ENCODE peak calls at places on chromosomes 6 and 20, in six cellular contexts. S is SK-N-SH, Q is endodermal cell, N is fibroblast of lung, F is colonic mucosa, C is uterus. I is an unnamed sample.
A peak's percentile ranks its signal among the peaks of the same experiment; 100 is the strongest.

GRCh38 chr6:55925292-55925691 is 49.9 kb upstream of the BMP5 start:
- DNase-seq in C (no peak), Q (no peak), N (peak; percentile 69), F (no peak), S (no peak), I (no peak)

GRCh38 chr6:30787954-30788353 is 43.6 kb upstream of the IER3 start:
- DNase-seq in S (no peak), N (no peak), Q (no peak), C (no peak), F (no peak), I (no peak)

GRCh38 chr6:140581601-140582000 is 1207.2 kb upstream of the CITED2 start:
- DNase-seq in F (no peak), S (no peak), N (no peak), Q (no peak), C (no peak), I (no peak)

GRCh38 chr6:154805288-154805911 is 72.2 kb downstream of the SCAF8 start:
- DNase-seq in C (no peak), F (no peak), N (peak; percentile 80), Q (no peak), S (peak; percentile 47), I (no peak)

GRCh38 chr6:37134622-37135191 is 35.2 kb upstream of the PIM1 start:
- DNase-seq in Q (no peak), N (peak; percentile 94), S (no peak), C (peak; percentile 28), F (peak; percentile 82), I (no peak)

GRCh38 chr6:170461556-170462365 is 91.3 kb downstream of the PSMB1 start:
- DNase-seq in S (no peak), N (no peak), Q (peak; percentile 31), C (no peak), F (no peak), I (no peak)

GRCh38 chr6:28544211-28544610 is 18.5 kb downstream of the GPX5 start:
- DNase-seq in S (no peak), F (no peak), C (no peak), Q (peak; percentile 61), N (peak; percentile 4), I (no peak)

GRCh38 chr6:2952557-2953095 is 18.7 kb downstream of the SERPINB6 start:
- DNase-seq in Q (peak; percentile 97), F (peak; percentile 89), S (peak; percentile 88), C (peak; percentile 85), N (peak; percentile 87), I (no peak)

GRCh38 chr6:154857529-154857928 is 124.3 kb downstream of the SCAF8 start:
- DNase-seq in N (no peak), S (no peak), C (no peak), F (no peak), Q (no peak), I (no peak)

GRCh38 chr20:52179331-52180166 is 12.0 kb downstream of the ZFP64 start:
- DNase-seq in N (no peak), F (no peak), C (no peak), Q (no peak), S (no peak), I (no peak)

GRCh38 chr6:26286168-26286854 is 78.7 kb upstream of the BTN3A2 start:
- DNase-seq in C (peak; percentile 69), Q (peak; percentile 80), F (peak; percentile 79), S (peak; percentile 34), N (peak; percentile 84), I (no peak)

GRCh38 chr6:143545976-143546547 is 34.5 kb upstream of the FUCA2 start:
- DNase-seq in C (no peak), N (peak; percentile 28), F (no peak), Q (no peak), S (no peak), I (no peak)

GRCh38 chr6:137191670-137192069 is 18.2 kb upstream of the IL22RA2 start:
- DNase-seq in F (no peak), S (no peak), Q (no peak), N (peak; percentile 6), C (no peak), I (no peak)

GRCh38 chr20:846894-847278 is 13.4 kb downstream of the FAM110A start:
- DNase-seq in F (peak; percentile 36), C (no peak), N (no peak), Q (no peak), S (no peak), I (no peak)

GRCh38 chr6:3231213-3232016 is 4.0 kb upstream of the TUBB2B start:
- DNase-seq in C (peak; percentile 74), N (peak; percentile 78), F (peak; percentile 90), S (peak; percentile 78), Q (peak; percentile 92), I (no peak)

GRCh38 chr6:148021715-148022114 is 320.9 kb upstream of the SASH1 start:
- DNase-seq in C (no peak), Q (peak; percentile 56), S (no peak), F (peak; percentile 27), N (no peak), I (no peak)

GRCh38 chr20:25040438-25040831 is 17.5 kb downstream of the ACSS1 start:
- DNase-seq in S (no peak), Q (no peak), F (peak; percentile 37), N (peak; percentile 72), C (peak; percentile 59), I (peak; percentile 46)

GRCh38 chr20:24694727-24695528 is 225.5 kb downstream of the SYNDIG1 start:
- DNase-seq in S (peak; percentile 21), C (no peak), N (no peak), Q (peak; percentile 26), F (no peak), I (no peak)

GRCh38 chr6:7073810-7074525 is 33.8 kb upstream of the RREB1 start:
- DNase-seq in S (no peak), C (no peak), Q (no peak), N (no peak), F (peak; percentile 30), I (no peak)

GRCh38 chr20:56342783-56343182 is 16.0 kb upstream of the FAM210B start:
- DNase-seq in Q (no peak), S (no peak), N (no peak), C (no peak), F (no peak), I (no peak)

GRCh38 chr6:33837971-33838665 is 34.3 kb upstream of the MLN start:
- DNase-seq in N (peak; percentile 24), S (no peak), C (peak; percentile 66), F (no peak), Q (peak; percentile 81), I (no peak)

GRCh38 chr20:36391456-36391855 is 85.3 kb downstream of the DLGAP4 start:
- DNase-seq in Q (peak; percentile 91), F (no peak), N (no peak), C (no peak), S (no peak), I (no peak)

GRCh38 chr20:46206025-46206424 is 87.9 kb downstream of the CD40 start:
- DNase-seq in N (peak; percentile 23), Q (no peak), C (no peak), F (peak; percentile 35), S (no peak), I (no peak)

GRCh38 chr6:157323924-157324276 is 581 bp upstream of the TMEM242 start:
- DNase-seq in Q (peak; percentile 91), C (peak; percentile 80), N (peak; percentile 87), F (peak; percentile 76), S (peak; percentile 78), I (no peak)

GRCh38 chr20:56778765-56779195 is 149.7 kb downstream of the TFAP2C start:
- DNase-seq in N (peak; percentile 52), F (no peak), Q (peak; percentile 69), C (no peak), S (peak; percentile 19), I (no peak)

GRCh38 chr6:13814938-13815575 is 700 bp upstream of the MCUR1 start:
- DNase-seq in F (no peak), N (peak; percentile 11), Q (no peak), S (no peak), C (no peak), I (no peak)

GRCh38 chr6:43870660-43871061 is 100.7 kb downstream of the VEGFA start:
- DNase-seq in F (no peak), C (peak; percentile 60), N (no peak), Q (no peak), S (no peak), I (no peak)

GRCh38 chr6:132687306-132687705 is 26.5 kb downstream of the VNN1 start:
- DNase-seq in C (no peak), N (no peak), S (no peak), Q (no peak), F (no peak), I (no peak)

GRCh38 chr6:46606318-46606717 is 46.3 kb downstream of the CYP39A1 start:
- DNase-seq in C (no peak), Q (no peak), F (no peak), N (peak; percentile 5), S (peak; percentile 3), I (no peak)

GRCh38 chr6:3139090-3139903 is 18.0 kb downstream of the TUBB2A start:
- DNase-seq in F (peak; percentile 85), Q (no peak), S (no peak), N (peak; percentile 80), C (peak; percentile 39), I (peak; percentile 99)

GRCh38 chr20:52972965-52973819 is 1.0 kb downstream of the TSHZ2 start:
- DNase-seq in Q (peak; percentile 78), S (peak; percentile 78), C (peak; percentile 36), F (no peak), N (no peak), I (no peak)

GRCh38 chr6:119586250-119586882 is 236.8 kb upstream of the MAN1A1 start:
- DNase-seq in Q (no peak), C (no peak), S (no peak), F (no peak), N (no peak), I (no peak)
- TF ChIP-seq CTCF in Q (no peak), C (no peak), S (no peak), F (no peak), N (no peak), I (no peak)

GRCh38 chr6:50724381-50725124 is 11.2 kb downstream of the TFAP2D start:
- DNase-seq in N (no peak), Q (peak; percentile 74), F (no peak), C (no peak), S (peak; percentile 56), I (no peak)
- H3K4me3 ChIP-seq in N (no peak overlapping the region), Q (peak overlapping the region; percentile 51), F (no peak overlapping the region), C (no peak overlapping the region), S (no peak overlapping the region), I (no peak overlapping the region)

GRCh38 chr6:84776392-84776791 is 12.0 kb upstream of the TBX18 start:
- DNase-seq in F (no peak), C (no peak), Q (no peak), N (no peak), S (no peak), I (no peak)

GRCh38 chr6:84773431-84774173 is 9.2 kb upstream of the TBX18 start:
- DNase-seq in F (no peak), N (no peak), S (peak; percentile 53), Q (peak; percentile 83), C (no peak), I (no peak)

GRCh38 chr6:84773133-84773430 is 8.7 kb upstream of the TBX18 start:
- DNase-seq in Q (no peak), S (no peak), C (no peak), F (no peak), N (no peak), I (no peak)

GRCh38 chr6:84772428-84773132 is 8.2 kb upstream of the TBX18 start:
- DNase-seq in C (no peak), F (no peak), S (peak; percentile 24), N (no peak), Q (peak; percentile 70), I (no peak)

GRCh38 chr6:84774174-84775158 is 10.1 kb upstream of the TBX18 start:
- DNase-seq in N (no peak), S (peak; percentile 79), F (no peak), C (no peak), Q (peak; percentile 93), I (no peak)
- TF ChIP-seq CTCF in N (peak; percentile 48), S (peak; percentile 78), F (peak; percentile 48), C (no peak), Q (peak; percentile 97), I (peak; percentile 69)

GRCh38 chr6:149896491-149896890 is 1.4 kb downstream of the RAET1E start:
- DNase-seq in C (no peak), S (no peak), F (no peak), N (no peak), Q (no peak), I (no peak)
- H3K4me3 ChIP-seq in C (no peak overlapping the region), S (peak overlapping the region; percentile 59), F (no peak overlapping the region), N (no peak overlapping the region), Q (no peak overlapping the region), I (no peak overlapping the region)

I was measured in LNCaP clone FGC.